ENCODE peak calls at places on chromosomes 11 and 22, in six cellular contexts. O is stromal cell of bone marrow, M is NCI-H1694, Y is cardiac fibroblast, E is NCI-H2029 treated with DMSO at 0.1 percent for 48 hours, P is fibroblast of mammary gland. U is an unnamed sample.

GRCh38 chr11:94831529-94831928 is 63.4 kb downstream of the AMOTL1 start:
- DNase-seq in O (no peak), M (no peak), Y (no peak), E (no peak), P (no peak), U (no peak)

GRCh38 chr22:36510966-36511881 is 4.4 kb upstream of the FOXRED2 start:
- DNase-seq in O (no peak), M (peak; percentile 34), Y (peak; percentile 67), E (no peak), P (peak; percentile 59), U (no peak)

GRCh38 chr11:81237139-81237538 is 1496.5 kb downstream of the FAM181B start:
- DNase-seq in O (peak; percentile 2), M (peak; percentile 54), Y (peak; percentile 36), E (no peak), P (peak; percentile 49), U (peak; percentile 0)

GRCh38 chr11:126491092-126491491 is 135.6 kb downstream of the ST3GAL4 start:
- DNase-seq in O (no peak), M (no peak), Y (no peak), E (peak; percentile 11), P (no peak), U (no peak)

GRCh38 chr22:17906978-17907730 is 117.2 kb downstream of the MICAL3 start:
- DNase-seq in O (no peak), M (no peak), Y (no peak), E (no peak), P (no peak), U (no peak)

GRCh38 chr11:120800206-120800605 is 223.7 kb upstream of the TBCEL start:
- DNase-seq in O (no peak), M (no peak), Y (no peak), E (no peak), P (no peak), U (no peak)

GRCh38 chr11:34198523-34198922 is 93.1 kb downstream of the NAT10 start:
- DNase-seq in O (no peak), M (no peak), Y (no peak), E (no peak), P (no peak), U (no peak)

GRCh38 chr11:132379540-132379939 is 1009.1 kb downstream of the NTM start:
- DNase-seq in O (no peak), M (no peak), Y (no peak), E (no peak), P (no peak), U (no peak)

GRCh38 chr22:45242778-45243191 is 2.1 kb upstream of the KIAA0930 start:
- DNase-seq in O (no peak), M (no peak), Y (peak; percentile 35), E (peak; percentile 66), P (peak; percentile 28), U (no peak)

GRCh38 chr11:862704-863388 is 20.2 kb downstream of the TSPAN4 start:
- DNase-seq in O (no peak), M (no peak), Y (no peak), E (no peak), P (no peak), U (no peak)

GRCh38 chr22:23912293-23912903 is 18.2 kb downstream of the MIF start:
- DNase-seq in O (no peak), M (no peak), Y (no peak), E (no peak), P (no peak), U (no peak)

GRCh38 chr11:47186076-47186936 is at the start of gene PACSIN3:
- DNase-seq in O (no peak), M (no peak), Y (peak; percentile 45), E (no peak), P (no peak), U (no peak)

GRCh38 chr11:61270354-61271070 is 24.6 kb downstream of the VWCE start:
- DNase-seq in O (peak; percentile 63), M (no peak), Y (no peak), E (no peak), P (peak; percentile 74), U (peak; percentile 42)

U was measured in GM04503.